ENCODE peak calls at places on chromosomes 2 and 18, in nine cellular contexts. G, H, X, L, R, A, J, F and Q are unnamed samples.
A peak's percentile ranks its signal among the peaks of the same experiment; 100 is the strongest.

GRCh38 chr2:15363142-15363541 is 198.0 kb downstream of the NBAS start:
- DNase-seq in G (no peak), H (no peak), X (no peak), L (no peak), R (no peak), A (peak; percentile 54), J (no peak), F (no peak), Q (no peak)

GRCh38 chr18:56799756-56800155 is 148.6 kb downstream of the WDR7 start:
- DNase-seq in G (no peak), H (no peak), X (no peak), L (no peak), R (no peak), A (peak; percentile 34), J (no peak), F (no peak), Q (no peak)

GRCh38 chr2:199405241-199405640 is 52.5 kb downstream of the SATB2 start:
- DNase-seq in G (no peak), H (no peak), X (peak; percentile 10), L (no peak), R (no peak), A (peak; percentile 17), J (no peak), F (no peak), Q (no peak)

GRCh38 chr2:43482974-43483373 is 112.9 kb downstream of the THADA start:
- DNase-seq in G (no peak), H (no peak), X (peak; percentile 46), L (no peak), R (no peak), A (peak; percentile 36), J (no peak), F (peak; percentile 78), Q (no peak)

GRCh38 chr2:219176818-219177593 is at the start of gene CNPPD1:
- DNase-seq in G (peak; percentile 93), H (peak; percentile 91), X (peak; percentile 89), L (peak; percentile 96), R (peak; percentile 84), A (peak; percentile 65), J (peak; percentile 92), F (peak; percentile 94), Q (peak; percentile 96)

GRCh38 chr18:54100920-54101319 is 123.5 kb downstream of the MBD2 start:
- DNase-seq in G (no peak), H (no peak), X (no peak), L (no peak), R (no peak), A (no peak), J (no peak), F (no peak), Q (no peak)

GRCh38 chr2:164554487-164554886 is 66.8 kb downstream of the GRB14 start:
- DNase-seq in G (no peak), H (no peak), X (no peak), L (no peak), R (no peak), A (no peak), J (no peak), F (no peak), Q (no peak)

GRCh38 chr2:204625135-204625534 is 79.9 kb downstream of the PARD3B start:
- DNase-seq in G (no peak), H (no peak), X (no peak), L (no peak), R (no peak), A (no peak), J (no peak), F (no peak), Q (no peak)

GRCh38 chr2:216192931-216193330 is 83.8 kb downstream of the XRCC5 start:
- DNase-seq in G (no peak), H (no peak), X (no peak), L (no peak), R (no peak), A (no peak), J (no peak), F (no peak), Q (no peak)

GRCh38 chr2:11742317-11742701 is 4.1 kb upstream of the LPIN1 start:
- DNase-seq in G (no peak), H (no peak), X (no peak), L (no peak), R (no peak), A (peak; percentile 45), J (no peak), F (no peak), Q (no peak)

GRCh38 chr18:63262369-63263335 is 56.9 kb downstream of the BCL2 start:
- DNase-seq in G (no peak), H (no peak), X (no peak), L (no peak), R (no peak), A (no peak), J (no peak), F (peak; percentile 79), Q (no peak)

GRCh38 chr2:225270053-225270452 is 129.5 kb upstream of the NYAP2 start:
- DNase-seq in G (no peak), H (no peak), X (no peak), L (no peak), R (no peak), A (no peak), J (peak; percentile 74), F (no peak), Q (no peak)

GRCh38 chr2:241617431-241618154 is 19.4 kb downstream of the THAP4 start:
- DNase-seq in G (no peak), H (no peak), X (peak; percentile 45), L (no peak), R (no peak), A (no peak), J (peak; percentile 80), F (no peak), Q (peak; percentile 51)

GRCh38 chr2:234488913-234489451 is 7.9 kb downstream of the ARL4C start:
- DNase-seq in G (no peak), H (no peak), X (peak; percentile 13), L (no peak), R (no peak), A (no peak), J (peak; percentile 45), F (peak; percentile 25), Q (no peak)

GRCh38 chr2:16301961-16302360 is 361.6 kb downstream of the MYCN start:
- DNase-seq in G (no peak), H (no peak), X (no peak), L (no peak), R (no peak), A (no peak), J (no peak), F (no peak), Q (no peak)

GRCh38 chr2:148721520-148721931 is 77.0 kb downstream of the EPC2 start:
- DNase-seq in G (no peak), H (no peak), X (no peak), L (no peak), R (no peak), A (peak; percentile 11), J (no peak), F (no peak), Q (no peak)
- H3K4me1 ChIP-seq in G (peaks cover 22% of the 10 kb centered on the region), H (peaks cover 15% of the 10 kb centered on the region), X (peaks cover 25% of the 10 kb centered on the region), L (peaks cover 11% of the 10 kb centered on the region), R (no peaks in the 10 kb centered on the region), A (peaks cover 11% of the 10 kb centered on the region), J (peaks cover 17% of the 10 kb centered on the region), F (no peaks in the 10 kb centered on the region), Q (peaks cover 5% of the 10 kb centered on the region)

GRCh38 chr2:231133365-231134114 is 8.7 kb upstream of the HTR2B start:
- DNase-seq in G (no peak), H (no peak), X (no peak), L (no peak), R (no peak), A (peak; percentile 58), J (no peak), F (no peak), Q (no peak)

GRCh38 chr2:231129216-231129615 is 4.4 kb upstream of the HTR2B start:
- DNase-seq in G (no peak), H (no peak), X (no peak), L (no peak), R (no peak), A (no peak), J (no peak), F (no peak), Q (no peak)

GRCh38 chr2:231134910-231135650 is 10.2 kb upstream of the HTR2B start:
- DNase-seq in G (no peak), H (no peak), X (no peak), L (no peak), R (no peak), A (no peak), J (no peak), F (no peak), Q (no peak)

GRCh38 chr2:231130657-231131056 is 5.8 kb upstream of the HTR2B start:
- DNase-seq in G (no peak), H (no peak), X (no peak), L (no peak), R (no peak), A (no peak), J (no peak), F (no peak), Q (no peak)

DNA sequence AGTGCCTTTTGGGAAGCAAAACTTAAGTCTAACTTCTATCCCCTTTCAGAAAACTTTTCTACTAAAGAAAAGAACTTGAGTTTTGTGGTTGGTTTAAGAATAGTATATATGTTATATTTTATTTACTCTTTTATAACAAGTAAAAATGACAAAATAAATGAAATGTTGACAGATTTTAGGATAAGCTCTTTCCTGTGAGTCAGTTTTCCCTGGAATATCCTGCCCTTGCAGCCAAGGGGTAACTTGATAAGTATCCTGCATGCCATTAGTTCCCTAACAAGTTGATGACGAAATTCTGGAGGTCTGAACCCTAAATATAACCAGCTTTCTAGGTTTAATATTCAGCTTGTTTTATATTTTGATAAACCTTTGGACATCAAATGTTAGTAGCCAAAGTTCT is 7.3 kb upstream of the HTR2B start:
- DNase-seq in G (no peak), H (no peak), X (no peak), L (no peak), R (no peak), A (peak; percentile 79), J (no peak), F (no peak), Q (no peak)
- H3K4me1 ChIP-seq in G (no peaks in the 10 kb centered on the region), H (peaks cover 5% of the 10 kb centered on the region), X (no peaks in the 10 kb centered on the region), L (peaks cover 3% of the 10 kb centered on the region), R (no peaks in the 10 kb centered on the region), A (peaks cover 21% of the 10 kb centered on the region), J (peaks cover 6% of the 10 kb centered on the region), F (no peaks in the 10 kb centered on the region), Q (no peaks in the 10 kb centered on the region)

DNA sequence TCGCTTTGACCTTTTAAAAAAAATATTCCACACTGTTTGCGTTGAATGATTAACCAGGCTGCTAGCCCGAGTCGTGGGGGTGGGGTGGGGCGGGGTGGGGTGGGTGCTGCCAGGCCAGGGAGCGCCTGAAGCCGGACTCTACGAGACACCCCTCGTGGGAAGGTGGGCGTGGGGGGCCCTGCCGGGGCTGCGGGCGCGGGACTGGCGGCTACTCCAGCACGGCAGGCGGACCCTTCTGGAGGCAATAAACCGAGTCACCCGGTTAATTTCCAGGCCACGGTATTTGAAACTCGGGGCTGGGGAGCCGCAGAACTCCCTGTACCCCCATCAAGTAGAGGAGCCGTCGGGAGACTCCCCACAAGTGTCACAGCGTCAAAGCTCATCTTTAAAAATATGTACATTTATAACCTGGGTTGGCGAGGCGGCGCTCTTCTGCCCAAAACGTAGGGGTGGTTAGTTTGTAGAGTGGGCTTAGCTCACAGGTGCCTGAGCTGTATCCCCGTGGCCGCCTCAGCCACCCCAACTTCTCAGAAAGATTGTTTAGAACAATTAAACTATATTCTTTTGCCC is 1.2 kb downstream of the B3GNT2 start:
- DNase-seq in G (no peak), H (peak; percentile 30), X (peak; percentile 28), L (peak; percentile 67), R (no peak), A (no peak), J (peak; percentile 74), F (no peak), Q (peak; percentile 68)
- H3K4me1 ChIP-seq in G (peaks cover 41% of the 10 kb centered on the region), H (peaks cover 46% of the 10 kb centered on the region), X (peaks cover 54% of the 10 kb centered on the region), L (peaks cover 41% of the 10 kb centered on the region), R (no peaks in the 10 kb centered on the region), A (peaks cover 4% of the 10 kb centered on the region), J (peaks cover 66% of the 10 kb centered on the region), F (no peaks in the 10 kb centered on the region), Q (peaks cover 8% of the 10 kb centered on the region)

GRCh38 chr2:71943238-71944182 is 204.2 kb downstream of the CYP26B1 start:
- DNase-seq in G (no peak), H (no peak), X (peak; percentile 42), L (no peak), R (no peak), A (no peak), J (no peak), F (no peak), Q (no peak)
- H3K4me1 ChIP-seq in G (no peaks in the 10 kb centered on the region), H (peaks cover 6% of the 10 kb centered on the region), X (no peaks in the 10 kb centered on the region), L (no peaks in the 10 kb centered on the region), R (no peaks in the 10 kb centered on the region), A (no peaks in the 10 kb centered on the region), J (no peaks in the 10 kb centered on the region), F (no peaks in the 10 kb centered on the region), Q (no peaks in the 10 kb centered on the region)